ENCODE peak calls at places on chromosomes 2 and 18, in ten cellular contexts. One of them, this sample, is unnamed.

GRCh38 chr2:49162151-49162550 is 7.8 kb upstream of the FSHR start:
- DNase-seq in heart right ventricle: no peak
- DNase-seq in keratinocyte: no peak
- DNase-seq in GM13977: no peak
- DNase-seq in kidney: no peak
- DNase-seq in epithelial cell of esophagus: no peak
- DNase-seq in psoas muscle: no peak
- DNase-seq in lung: no peak
- DNase-seq in CD8-positive, alpha-beta T cell: no peak
- DNase-seq in AG10803: peak; percentile 24
- DNase-seq in this sample: no peak

GRCh38 chr2:105515581-105516415 is 116.9 kb upstream of the FHL2 start:
- DNase-seq in heart right ventricle: peak; percentile 89
- DNase-seq in keratinocyte: no peak
- DNase-seq in GM13977: no peak
- DNase-seq in kidney: peak; percentile 87
- DNase-seq in epithelial cell of esophagus: peak; percentile 39
- DNase-seq in psoas muscle: peak; percentile 77
- DNase-seq in lung: peak; percentile 40
- DNase-seq in CD8-positive, alpha-beta T cell: no peak
- DNase-seq in AG10803: no peak
- DNase-seq in this sample: no peak

GRCh38 chr18:40984856-40985255 is 970.2 kb upstream of the PIK3C3 start:
- DNase-seq in heart right ventricle: no peak
- DNase-seq in keratinocyte: no peak
- DNase-seq in GM13977: no peak
- DNase-seq in kidney: no peak
- DNase-seq in epithelial cell of esophagus: peak; percentile 57
- DNase-seq in psoas muscle: no peak
- DNase-seq in lung: no peak
- DNase-seq in CD8-positive, alpha-beta T cell: no peak
- DNase-seq in AG10803: no peak
- DNase-seq in this sample: no peak

GRCh38 chr2:186572705-186573104 is 17.2 kb upstream of the ITGAV start:
- DNase-seq in heart right ventricle: no peak
- DNase-seq in keratinocyte: no peak
- DNase-seq in GM13977: no peak
- DNase-seq in kidney: no peak
- DNase-seq in epithelial cell of esophagus: peak; percentile 96
- DNase-seq in psoas muscle: no peak
- DNase-seq in lung: no peak
- DNase-seq in CD8-positive, alpha-beta T cell: no peak
- DNase-seq in AG10803: no peak
- DNase-seq in this sample: no peak

GRCh38 chr18:24459772-24460171 is 665 bp upstream of the HRH4 start:
- DNase-seq in heart right ventricle: no peak
- DNase-seq in keratinocyte: no peak
- DNase-seq in GM13977: no peak
- DNase-seq in kidney: no peak
- DNase-seq in epithelial cell of esophagus: no peak
- DNase-seq in psoas muscle: no peak
- DNase-seq in lung: no peak
- DNase-seq in CD8-positive, alpha-beta T cell: no peak
- DNase-seq in AG10803: no peak
- DNase-seq in this sample: no peak

GRCh38 chr2:196657332-196657731 is 17.8 kb downstream of the CCDC150 start:
- DNase-seq in heart right ventricle: no peak
- DNase-seq in keratinocyte: no peak
- DNase-seq in GM13977: no peak
- DNase-seq in kidney: no peak
- DNase-seq in epithelial cell of esophagus: no peak
- DNase-seq in psoas muscle: no peak
- DNase-seq in lung: no peak
- DNase-seq in CD8-positive, alpha-beta T cell: no peak
- DNase-seq in AG10803: no peak
- DNase-seq in this sample: no peak

GRCh38 chr2:215653344-215654015 is 217.6 kb upstream of the FN1 start:
- DNase-seq in heart right ventricle: no peak
- DNase-seq in keratinocyte: no peak
- DNase-seq in GM13977: no peak
- DNase-seq in kidney: no peak
- DNase-seq in epithelial cell of esophagus: peak; percentile 26
- DNase-seq in psoas muscle: no peak
- DNase-seq in lung: no peak
- DNase-seq in CD8-positive, alpha-beta T cell: no peak
- DNase-seq in AG10803: peak; percentile 72
- DNase-seq in this sample: no peak

GRCh38 chr18:44911773-44912172 is 231.1 kb downstream of the SETBP1 start:
- DNase-seq in heart right ventricle: no peak
- DNase-seq in keratinocyte: no peak
- DNase-seq in GM13977: no peak
- DNase-seq in kidney: no peak
- DNase-seq in epithelial cell of esophagus: no peak
- DNase-seq in psoas muscle: no peak
- DNase-seq in lung: no peak
- DNase-seq in CD8-positive, alpha-beta T cell: no peak
- DNase-seq in AG10803: no peak
- DNase-seq in this sample: no peak

GRCh38 chr2:150445404-150445803 is 42.1 kb downstream of the RND3 start:
- DNase-seq in heart right ventricle: no peak
- DNase-seq in keratinocyte: no peak
- DNase-seq in GM13977: no peak
- DNase-seq in kidney: no peak
- DNase-seq in epithelial cell of esophagus: no peak
- DNase-seq in psoas muscle: no peak
- DNase-seq in lung: no peak
- DNase-seq in CD8-positive, alpha-beta T cell: no peak
- DNase-seq in AG10803: no peak
- DNase-seq in this sample: no peak

GRCh38 chr2:159243521-159243920 is 43.0 kb downstream of the WDSUB1 start:
- DNase-seq in heart right ventricle: no peak
- DNase-seq in keratinocyte: no peak
- DNase-seq in GM13977: no peak
- DNase-seq in kidney: no peak
- DNase-seq in epithelial cell of esophagus: peak; percentile 27
- DNase-seq in psoas muscle: no peak
- DNase-seq in lung: no peak
- DNase-seq in CD8-positive, alpha-beta T cell: no peak
- DNase-seq in AG10803: no peak
- DNase-seq in this sample: no peak

GRCh38 chr2:40653829-40654228 is 201.9 kb upstream of the SLC8A1 start:
- DNase-seq in heart right ventricle: no peak
- DNase-seq in keratinocyte: peak; percentile 41
- DNase-seq in GM13977: no peak
- DNase-seq in kidney: no peak
- DNase-seq in epithelial cell of esophagus: peak; percentile 54
- DNase-seq in psoas muscle: no peak
- DNase-seq in lung: no peak
- DNase-seq in CD8-positive, alpha-beta T cell: no peak
- DNase-seq in AG10803: no peak
- DNase-seq in this sample: no peak

GRCh38 chr2:216664593-216665034 is 30.7 kb downstream of the IGFBP5 start:
- DNase-seq in heart right ventricle: no peak
- DNase-seq in keratinocyte: no peak
- DNase-seq in GM13977: no peak
- DNase-seq in kidney: peak; percentile 47
- DNase-seq in epithelial cell of esophagus: peak; percentile 33
- DNase-seq in psoas muscle: no peak
- DNase-seq in lung: no peak
- DNase-seq in CD8-positive, alpha-beta T cell: no peak
- DNase-seq in AG10803: no peak
- DNase-seq in this sample: no peak

GRCh38 chr2:108536133-108536780 is 2.0 kb downstream of the LIMS1 start:
- DNase-seq in heart right ventricle: no peak
- DNase-seq in keratinocyte: no peak
- DNase-seq in GM13977: no peak
- DNase-seq in kidney: no peak
- DNase-seq in epithelial cell of esophagus: peak; percentile 77
- DNase-seq in psoas muscle: no peak
- DNase-seq in lung: no peak
- DNase-seq in CD8-positive, alpha-beta T cell: no peak
- DNase-seq in AG10803: peak; percentile 52
- DNase-seq in this sample: no peak

GRCh38 chr2:959453-959852 is 8.8 kb downstream of the SNTG2 start:
- DNase-seq in heart right ventricle: no peak
- DNase-seq in keratinocyte: no peak
- DNase-seq in GM13977: no peak
- DNase-seq in kidney: no peak
- DNase-seq in epithelial cell of esophagus: no peak
- DNase-seq in psoas muscle: peak; percentile 9
- DNase-seq in lung: no peak
- DNase-seq in CD8-positive, alpha-beta T cell: no peak
- DNase-seq in AG10803: no peak
- DNase-seq in this sample: no peak

GRCh38 chr2:145563752-145564615 is 1044.1 kb upstream of the ZEB2 start:
- DNase-seq in heart right ventricle: no peak
- DNase-seq in keratinocyte: no peak
- DNase-seq in GM13977: no peak
- DNase-seq in kidney: no peak
- DNase-seq in epithelial cell of esophagus: peak; percentile 91
- DNase-seq in psoas muscle: no peak
- DNase-seq in lung: peak; percentile 30
- DNase-seq in CD8-positive, alpha-beta T cell: no peak
- DNase-seq in AG10803: no peak
- DNase-seq in this sample: no peak

GRCh38 chr2:20352230-20353216 is 1.9 kb upstream of the PUM2 start:
- DNase-seq in heart right ventricle: no peak
- DNase-seq in keratinocyte: no peak
- DNase-seq in GM13977: no peak
- DNase-seq in kidney: no peak
- DNase-seq in epithelial cell of esophagus: no peak
- DNase-seq in psoas muscle: no peak
- DNase-seq in lung: no peak
- DNase-seq in CD8-positive, alpha-beta T cell: no peak
- DNase-seq in AG10803: no peak
- DNase-seq in this sample: no peak

GRCh38 chr2:74927617-74928016 is 30.8 kb upstream of the POLE4 start:
- DNase-seq in heart right ventricle: no peak
- DNase-seq in keratinocyte: no peak
- DNase-seq in GM13977: no peak
- DNase-seq in kidney: no peak
- DNase-seq in epithelial cell of esophagus: no peak
- DNase-seq in psoas muscle: no peak
- DNase-seq in lung: no peak
- DNase-seq in CD8-positive, alpha-beta T cell: no peak
- DNase-seq in AG10803: no peak
- DNase-seq in this sample: no peak

GRCh38 chr18:49178736-49179135 is 228.0 kb upstream of the SMAD7 start:
- DNase-seq in heart right ventricle: peak; percentile 35
- DNase-seq in keratinocyte: no peak
- DNase-seq in GM13977: no peak
- DNase-seq in kidney: no peak
- DNase-seq in epithelial cell of esophagus: peak; percentile 39
- DNase-seq in psoas muscle: no peak
- DNase-seq in lung: no peak
- DNase-seq in CD8-positive, alpha-beta T cell: peak; percentile 17
- DNase-seq in AG10803: peak; percentile 29
- DNase-seq in this sample: peak; percentile 35
- TF ChIP-seq CTCF in heart right ventricle: peak; percentile 67
- TF ChIP-seq CTCF in keratinocyte: peak; percentile 46
- TF ChIP-seq CTCF in GM13977: peak; percentile 63
- TF ChIP-seq CTCF in kidney: peak; percentile 71
- TF ChIP-seq CTCF in epithelial cell of esophagus: peak; percentile 50
- TF ChIP-seq CTCF in psoas muscle: peak; percentile 43
- TF ChIP-seq CTCF in lung: peak; percentile 25
- TF ChIP-seq CTCF in CD8-positive, alpha-beta T cell: peak; percentile 29
- TF ChIP-seq CTCF in AG10803: peak; percentile 70
- TF ChIP-seq CTCF in this sample: peak; percentile 47

GRCh38 chr2:81213598-81213997 is 909.0 kb upstream of the LRRTM1 start:
- DNase-seq in heart right ventricle: no peak
- DNase-seq in keratinocyte: no peak
- DNase-seq in GM13977: no peak
- DNase-seq in kidney: no peak
- DNase-seq in epithelial cell of esophagus: no peak
- DNase-seq in psoas muscle: no peak
- DNase-seq in lung: no peak
- DNase-seq in CD8-positive, alpha-beta T cell: no peak
- DNase-seq in AG10803: no peak
- DNase-seq in this sample: no peak
- TF ChIP-seq CTCF in heart right ventricle: no peak
- TF ChIP-seq CTCF in keratinocyte: no peak
- TF ChIP-seq CTCF in GM13977: no peak
- TF ChIP-seq CTCF in kidney: no peak
- TF ChIP-seq CTCF in epithelial cell of esophagus: no peak
- TF ChIP-seq CTCF in psoas muscle: no peak
- TF ChIP-seq CTCF in lung: no peak
- TF ChIP-seq CTCF in CD8-positive, alpha-beta T cell: no peak
- TF ChIP-seq CTCF in AG10803: no peak
- TF ChIP-seq CTCF in this sample: no peak

GRCh38 chr2:131154647-131155046 is 49.5 kb downstream of the PLEKHB2 start:
- DNase-seq in heart right ventricle: no peak
- DNase-seq in keratinocyte: no peak
- DNase-seq in GM13977: no peak
- DNase-seq in kidney: peak; percentile 76
- DNase-seq in epithelial cell of esophagus: no peak
- DNase-seq in psoas muscle: no peak
- DNase-seq in lung: peak; percentile 26
- DNase-seq in CD8-positive, alpha-beta T cell: no peak
- DNase-seq in AG10803: no peak
- DNase-seq in this sample: no peak

GRCh38 chr2:131154071-131154531 is 49.0 kb downstream of the PLEKHB2 start:
- DNase-seq in heart right ventricle: peak; percentile 23
- DNase-seq in keratinocyte: no peak
- DNase-seq in GM13977: peak; percentile 89
- DNase-seq in kidney: peak; percentile 76
- DNase-seq in epithelial cell of esophagus: peak; percentile 70
- DNase-seq in psoas muscle: peak; percentile 72
- DNase-seq in lung: peak; percentile 60
- DNase-seq in CD8-positive, alpha-beta T cell: peak; percentile 63
- DNase-seq in AG10803: peak; percentile 43
- DNase-seq in this sample: peak; percentile 75

GRCh38 chr2:131153529-131153928 is 48.4 kb downstream of the PLEKHB2 start:
- DNase-seq in heart right ventricle: no peak
- DNase-seq in keratinocyte: no peak
- DNase-seq in GM13977: no peak
- DNase-seq in kidney: no peak
- DNase-seq in epithelial cell of esophagus: no peak
- DNase-seq in psoas muscle: no peak
- DNase-seq in lung: no peak
- DNase-seq in CD8-positive, alpha-beta T cell: no peak
- DNase-seq in AG10803: no peak
- DNase-seq in this sample: no peak

GRCh38 chr2:131155208-131155855 is 50.2 kb downstream of the PLEKHB2 start:
- DNase-seq in heart right ventricle: no peak
- DNase-seq in keratinocyte: no peak
- DNase-seq in GM13977: no peak
- DNase-seq in kidney: peak; percentile 68
- DNase-seq in epithelial cell of esophagus: no peak
- DNase-seq in psoas muscle: no peak
- DNase-seq in lung: peak; percentile 24
- DNase-seq in CD8-positive, alpha-beta T cell: no peak
- DNase-seq in AG10803: no peak
- DNase-seq in this sample: no peak

GRCh38 chr2:131156452-131157149 is 51.5 kb downstream of the PLEKHB2 start:
- DNase-seq in heart right ventricle: no peak
- DNase-seq in keratinocyte: no peak
- DNase-seq in GM13977: peak; percentile 50
- DNase-seq in kidney: peak; percentile 64
- DNase-seq in epithelial cell of esophagus: no peak
- DNase-seq in psoas muscle: no peak
- DNase-seq in lung: peak; percentile 20
- DNase-seq in CD8-positive, alpha-beta T cell: no peak
- DNase-seq in AG10803: no peak
- DNase-seq in this sample: peak; percentile 18
- TF ChIP-seq CTCF in heart right ventricle: no peak
- TF ChIP-seq CTCF in keratinocyte: no peak
- TF ChIP-seq CTCF in GM13977: no peak
- TF ChIP-seq CTCF in kidney: peak; percentile 3
- TF ChIP-seq CTCF in epithelial cell of esophagus: no peak
- TF ChIP-seq CTCF in psoas muscle: no peak
- TF ChIP-seq CTCF in lung: no peak
- TF ChIP-seq CTCF in CD8-positive, alpha-beta T cell: no peak
- TF ChIP-seq CTCF in AG10803: peak; percentile 14
- TF ChIP-seq CTCF in this sample: no peak

GRCh38 chr2:31275976-31276375 is 42.0 kb downstream of the EHD3 start:
- DNase-seq in heart right ventricle: peak; percentile 58
- DNase-seq in keratinocyte: no peak
- DNase-seq in GM13977: no peak
- DNase-seq in kidney: no peak
- DNase-seq in epithelial cell of esophagus: no peak
- DNase-seq in psoas muscle: no peak
- DNase-seq in lung: no peak
- DNase-seq in CD8-positive, alpha-beta T cell: no peak
- DNase-seq in AG10803: no peak
- DNase-seq in this sample: no peak
- TF ChIP-seq CTCF in heart right ventricle: no peak
- TF ChIP-seq CTCF in keratinocyte: no peak
- TF ChIP-seq CTCF in GM13977: no peak
- TF ChIP-seq CTCF in kidney: no peak
- TF ChIP-seq CTCF in epithelial cell of esophagus: no peak
- TF ChIP-seq CTCF in psoas muscle: no peak
- TF ChIP-seq CTCF in lung: no peak
- TF ChIP-seq CTCF in CD8-positive, alpha-beta T cell: no peak
- TF ChIP-seq CTCF in AG10803: no peak
- TF ChIP-seq CTCF in this sample: no peak

This sample was measured in B cell.